ENCODE peak calls at places on chromosomes 6 and 20, in seven cellular contexts. B is Calu3, Q is coronary artery, V is GM12865, P is tibial artery, Z is fibroblast of lung, J is fibroblast of pulmonary artery. M is an unnamed sample.

GRCh38 chr6:118810420-118811027 is 83.4 kb upstream of the ASF1A start:
- DNase-seq in B (no peak), Q (no peak), V (peak), P (no peak), Z (no peak), J (no peak), M (no peak)

GRCh38 chr6:169240125-169240524 is 13.5 kb downstream of the THBS2 start:
- DNase-seq in B (no peak), Q (no peak), V (no peak), P (no peak), Z (no peak), J (no peak), M (no peak)

GRCh38 chr20:43844778-43845614 is 69.7 kb upstream of the TOX2 start:
- DNase-seq in B (no peak), Q (no peak), V (no peak), P (no peak), Z (peak), J (peak), M (no peak)

GRCh38 chr6:11803596-11803981 is 25.0 kb upstream of the ADTRP start:
- DNase-seq in B (no peak), Q (no peak), V (no peak), P (no peak), Z (no peak), J (no peak), M (no peak)

GRCh38 chr6:21593927-21594421 is 423 bp downstream of the SOX4 start:
- DNase-seq in B (peak), Q (no peak), V (peak), P (no peak), Z (peak), J (peak), M (no peak)

GRCh38 chr20:44695295-44696230 is 19.6 kb upstream of the CCN5 start:
- DNase-seq in B (no peak), Q (peak), V (peak), P (peak), Z (peak), J (peak), M (no peak)

GRCh38 chr6:32252326-32253009 is 28.6 kb upstream of the NOTCH4 start:
- DNase-seq in B (no peak), Q (no peak), V (peak), P (no peak), Z (peak), J (no peak), M (no peak)

GRCh38 chr6:151008425-151008824 is 142.9 kb downstream of the MTHFD1L start:
- DNase-seq in B (no peak), Q (no peak), V (no peak), P (no peak), Z (no peak), J (no peak), M (no peak)

GRCh38 chr20:22274330-22274729 is 310.0 kb downstream of the FOXA2 start:
- DNase-seq in B (no peak), Q (no peak), V (no peak), P (no peak), Z (no peak), J (no peak), M (no peak)

GRCh38 chr20:57695940-57696339 is 13.9 kb downstream of the PMEPA1 start:
- DNase-seq in B (no peak), Q (no peak), V (no peak), P (no peak), Z (no peak), J (no peak), M (no peak)

GRCh38 chr6:99802396-99803031 is 191.5 kb downstream of the MCHR2 start:
- DNase-seq in B (peak), Q (no peak), V (no peak), P (no peak), Z (no peak), J (no peak), M (no peak)

GRCh38 chr20:44756011-44756688 is 10.5 kb downstream of the KCNK15 start:
- DNase-seq in B (no peak), Q (no peak), V (no peak), P (no peak), Z (no peak), J (no peak), M (no peak)

GRCh38 chr6:6796818-6797217 is 208.3 kb downstream of the LY86 start:
- DNase-seq in B (no peak), Q (no peak), V (peak), P (no peak), Z (no peak), J (no peak), M (no peak)

GRCh38 chr20:63071541-63072181 is 64.9 kb upstream of the BHLHE23 start:
- DNase-seq in B (no peak), Q (no peak), V (no peak), P (peak), Z (peak), J (peak), M (no peak)

GRCh38 chr6:6284231-6284966 is 36.1 kb downstream of the F13A1 start:
- DNase-seq in B (no peak), Q (no peak), V (no peak), P (no peak), Z (no peak), J (no peak), M (no peak)

GRCh38 chr6:5398530-5398929 is 137.2 kb downstream of the FARS2 start:
- DNase-seq in B (no peak), Q (no peak), V (peak), P (no peak), Z (peak), J (peak), M (no peak)

GRCh38 chr6:157681041-157681650 is 141.9 kb upstream of the SNX9 start:
- DNase-seq in B (no peak), Q (no peak), V (no peak), P (no peak), Z (no peak), J (peak), M (no peak)

GRCh38 chr6:12654526-12654925 is 62.0 kb upstream of the PHACTR1 start:
- DNase-seq in B (no peak), Q (no peak), V (no peak), P (no peak), Z (no peak), J (no peak), M (no peak)

GRCh38 chr6:117306227-117306784 is 40.9 kb downstream of the VGLL2 start:
- DNase-seq in B (no peak), Q (no peak), V (no peak), P (no peak), Z (no peak), J (no peak), M (no peak)

GRCh38 chr20:35776513-35777101 is 4.8 kb downstream of the PHF20 start:
- DNase-seq in B (peak), Q (no peak), V (no peak), P (peak), Z (peak), J (peak), M (no peak)

GRCh38 chr6:157715766-157716171 is 107.3 kb upstream of the SNX9 start:
- DNase-seq in B (no peak), Q (peak), V (no peak), P (peak), Z (peak), J (peak), M (no peak)

GRCh38 chr6:74044417-74045096 is 348.6 kb downstream of the CD109 start:
- DNase-seq in B (peak), Q (no peak), V (no peak), P (no peak), Z (peak), J (peak), M (no peak)

GRCh38 chr6:156028310-156029131 is 572.9 kb upstream of the NOX3 start:
- DNase-seq in B (peak), Q (no peak), V (no peak), P (no peak), Z (no peak), J (no peak), M (no peak)

GRCh38 chr6:34176261-34177031 is 30.6 kb upstream of the GRM4 start:
- DNase-seq in B (no peak), Q (no peak), V (no peak), P (no peak), Z (no peak), J (no peak), M (no peak)

GRCh38 chr6:166620478-166621113 is 6.5 kb downstream of the RPS6KA2 start:
- DNase-seq in B (no peak), Q (no peak), V (no peak), P (no peak), Z (peak), J (peak), M (no peak)

GRCh38 chr6:109690373-109690739 is 646 bp downstream of the AK9 start:
- DNase-seq in B (peak), Q (no peak), V (peak), P (peak), Z (no peak), J (no peak), M (peak)

GRCh38 chr6:97630592-97630991 is 347.6 kb upstream of the MMS22L start:
- DNase-seq in B (no peak), Q (no peak), V (no peak), P (no peak), Z (peak), J (no peak), M (no peak)

GRCh38 chr20:10218536-10219451 is at the start of gene SNAP25:
- DNase-seq in B (peak), Q (no peak), V (peak), P (peak), Z (peak), J (peak), M (peak)

GRCh38 chr20:36461600-36462439 is 79.5 kb upstream of the MYL9 start:
- DNase-seq in B (peak), Q (peak), V (peak), P (peak), Z (peak), J (peak), M (no peak)

GRCh38 chr20:41387433-41387832 is 20.8 kb upstream of the EMILIN3 start:
- DNase-seq in B (no peak), Q (no peak), V (no peak), P (no peak), Z (no peak), J (no peak), M (no peak)
- TF ChIP-seq CTCF in B (no peak), Q (no peak), V (no peak), P (no peak), Z (peak), J (peak), M (no peak)

GRCh38 chr20:3000852-3001523 is 42.4 kb upstream of the GNRH2 start:
- DNase-seq in B (no peak), Q (no peak), V (peak), P (no peak), Z (peak), J (peak), M (no peak)
- TF ChIP-seq CTCF in B (no peak), Q (no peak), V (peak), P (peak), Z (no peak), J (peak), M (peak)

GRCh38 chr6:112269165-112269564 is 14.8 kb upstream of the LAMA4 start:
- DNase-seq in B (no peak), Q (no peak), V (no peak), P (no peak), Z (peak), J (peak), M (no peak)
- TF ChIP-seq CTCF in B (no peak), Q (no peak), V (no peak), P (no peak), Z (peak), J (peak), M (no peak)

GRCh38 chr6:90113389-90113788 is 183.3 kb downstream of the BACH2 start:
- DNase-seq in B (no peak), Q (no peak), V (no peak), P (no peak), Z (no peak), J (no peak), M (no peak)

GRCh38 chr6:90110971-90111370 is 185.7 kb downstream of the BACH2 start:
- DNase-seq in B (no peak), Q (no peak), V (no peak), P (no peak), Z (no peak), J (no peak), M (no peak)

GRCh38 chr6:90109141-90109540 is 187.5 kb downstream of the BACH2 start:
- DNase-seq in B (no peak), Q (no peak), V (peak), P (no peak), Z (no peak), J (no peak), M (no peak)

GRCh38 chr6:90107721-90108364 is 188.8 kb downstream of the BACH2 start:
- DNase-seq in B (no peak), Q (no peak), V (peak), P (no peak), Z (no peak), J (no peak), M (no peak)

DNA sequence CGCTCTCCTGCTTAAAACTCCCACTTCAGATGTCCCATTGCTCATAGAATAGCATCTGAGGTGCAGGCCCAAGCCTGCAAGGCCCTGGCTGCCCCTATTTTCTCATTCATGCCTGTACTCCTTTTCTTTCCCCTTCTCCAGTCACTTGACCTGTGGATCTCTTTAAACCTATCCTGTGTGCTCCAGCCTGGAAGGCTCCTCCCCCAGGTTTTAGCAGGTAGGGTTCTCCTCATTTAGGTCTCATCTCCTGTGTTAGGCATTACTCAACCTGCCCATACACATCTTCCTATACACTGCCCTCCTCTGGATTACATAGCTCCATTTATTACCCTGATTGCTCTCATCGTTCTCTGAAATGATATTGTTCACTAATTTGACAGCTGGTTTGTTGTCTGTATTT is 185.3 kb downstream of the BACH2 start:
- DNase-seq in B (no peak), Q (no peak), V (no peak), P (no peak), Z (no peak), J (no peak), M (no peak)
- TF ChIP-seq CTCF in B (no peak), Q (no peak), V (no peak), P (no peak), Z (no peak), J (no peak), M (no peak)

GRCh38 chr6:149560736-149561135 is 5.4 kb upstream of the GINM1 start:
- DNase-seq in B (peak), Q (no peak), V (peak), P (no peak), Z (no peak), J (peak), M (no peak)
- TF ChIP-seq CTCF in B (no peak), Q (no peak), V (peak), P (peak), Z (peak), J (peak), M (peak)

M was measured in progenitor cell of endocrine pancreas.